ENCODE peak calls at places on chromosomes 13 and 19, in eight cellular contexts. E is HepG2, A is IMR-90, V is heart left ventricle, C is uterus, P is esophagus squamous epithelium, U is breast epithelium, Q is stomach. W is an unnamed sample.

GRCh38 chr19:11377756-11378155 is 3.3 kb downstream of the SWSAP1 start:
- DNase-seq in E (no peak), A (peak; percentile 37), V (no peak), C (no peak), P (no peak), U (no peak), Q (no peak), W (no peak)

GRCh38 chr13:43132228-43132627 is 108.8 kb downstream of the DNAJC15 start:
- DNase-seq in E (peak; percentile 52), A (peak; percentile 36), V (no peak), C (no peak), P (no peak), U (no peak), Q (peak; percentile 40), W (no peak)

GRCh38 chr19:47483200-47483599 is 819 bp downstream of the KPTN start:
- DNase-seq in E (no peak), A (no peak), V (no peak), C (peak; percentile 34), P (no peak), U (no peak), Q (no peak), W (no peak)

GRCh38 chr13:31913459-31913858 is 118.1 kb upstream of the FRY start:
- DNase-seq in E (no peak), A (no peak), V (no peak), C (no peak), P (no peak), U (no peak), Q (no peak), W (no peak)

GRCh38 chr19:45340899-45341453 is 426 bp downstream of the KLC3 start:
- DNase-seq in E (no peak), A (peak; percentile 8), V (no peak), C (no peak), P (no peak), U (peak; percentile 33), Q (no peak), W (peak; percentile 91)

GRCh38 chr19:14167013-14167593 is 30.7 kb upstream of the ASF1B start:
- DNase-seq in E (no peak), A (no peak), V (no peak), C (no peak), P (no peak), U (no peak), Q (no peak), W (no peak)

GRCh38 chr19:55552620-55553019 is 7.3 kb upstream of the SBK3 start:
- DNase-seq in E (peak; percentile 43), A (peak; percentile 89), V (no peak), C (no peak), P (no peak), U (peak; percentile 38), Q (no peak), W (no peak)

GRCh38 chr13:38883783-38884182 is 106.8 kb downstream of the STOML3 start:
- DNase-seq in E (no peak), A (no peak), V (no peak), C (no peak), P (no peak), U (no peak), Q (peak; percentile 49), W (no peak)

GRCh38 chr19:30888937-30889336 is 460.3 kb downstream of the TSHZ3 start:
- DNase-seq in E (no peak), A (no peak), V (no peak), C (no peak), P (no peak), U (no peak), Q (no peak), W (no peak)

GRCh38 chr13:33017410-33017929 is 1.2 kb downstream of the KL start:
- DNase-seq in E (peak; percentile 18), A (peak; percentile 6), V (peak; percentile 57), C (peak; percentile 41), P (no peak), U (no peak), Q (peak; percentile 59), W (peak; percentile 45)

GRCh38 chr19:7125221-7125620 is 55.7 kb downstream of the ZNF557 start:
- DNase-seq in E (no peak), A (no peak), V (no peak), C (no peak), P (no peak), U (no peak), Q (no peak), W (no peak)

GRCh38 chr19:18152444-18152816 is 533 bp upstream of the PIK3R2 start:
- DNase-seq in E (peak; percentile 98), A (peak; percentile 96), V (peak; percentile 97), C (peak; percentile 98), P (peak; percentile 88), U (peak; percentile 91), Q (peak; percentile 97), W (peak; percentile 97)
- TF ChIP-seq POLR2A in E (no peak), A (no peak), V (no peak), C (no peak), P (no peak), U (no peak), Q (no peak), W (no peak)

DNA sequence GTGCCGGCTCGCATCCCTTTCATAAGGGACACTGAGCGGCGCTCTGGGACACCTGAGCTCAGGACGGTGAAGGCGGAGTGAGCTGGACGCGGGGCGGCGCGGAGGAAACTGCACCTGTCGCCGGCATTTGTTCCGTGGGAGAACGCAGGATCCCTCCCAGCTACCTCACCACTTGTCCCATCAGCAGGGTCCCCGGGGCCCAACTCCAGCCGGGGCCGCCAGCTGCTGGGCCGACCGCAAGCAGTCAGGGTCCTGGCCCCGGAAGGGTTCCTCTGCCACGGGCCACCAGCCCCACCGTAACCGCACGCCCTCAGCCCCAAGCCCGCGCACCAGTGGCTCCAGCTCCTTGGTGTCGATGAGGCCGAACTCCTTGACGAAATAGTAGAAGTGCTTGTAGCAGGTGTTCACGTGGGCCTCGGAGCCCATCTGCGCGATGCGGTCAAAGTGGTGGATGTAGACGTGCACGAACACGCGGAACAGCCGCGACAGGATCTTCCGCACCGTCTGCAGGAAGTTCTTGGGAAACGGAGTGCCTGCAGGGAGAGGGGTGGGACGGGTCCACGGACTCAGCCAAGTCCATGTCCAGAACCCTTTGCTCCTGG is 19.5 kb downstream of the MOB3A start:
- DNase-seq in E (no peak), A (no peak), V (no peak), C (no peak), P (no peak), U (no peak), Q (no peak), W (no peak)
- H3K4me3 ChIP-seq in E (no peak overlapping the region), A (no peak overlapping the region), V (no peak overlapping the region), C (no peak overlapping the region), P (no peak overlapping the region), U (no peak overlapping the region), Q (no peak overlapping the region), W (no peak overlapping the region)

GRCh38 chr19:18273566-18274302 is 518 bp downstream of the IQCN start:
- DNase-seq in E (no peak), A (no peak), V (no peak), C (no peak), P (no peak), U (no peak), Q (no peak), W (no peak)

GRCh38 chr19:18274776-18275356 is 614 bp upstream of the IQCN start:
- DNase-seq in E (peak; percentile 82), A (peak; percentile 89), V (peak; percentile 92), C (peak; percentile 89), P (no peak), U (peak; percentile 89), Q (peak; percentile 89), W (peak; percentile 77)

GRCh38 chr19:18270304-18270703 is 3.9 kb downstream of the IQCN start:
- DNase-seq in E (no peak), A (no peak), V (no peak), C (no peak), P (no peak), U (no peak), Q (no peak), W (no peak)

GRCh38 chr19:18271433-18271841 is 2.8 kb downstream of the IQCN start:
- DNase-seq in E (no peak), A (no peak), V (no peak), C (peak; percentile 57), P (no peak), U (no peak), Q (no peak), W (no peak)

DNA sequence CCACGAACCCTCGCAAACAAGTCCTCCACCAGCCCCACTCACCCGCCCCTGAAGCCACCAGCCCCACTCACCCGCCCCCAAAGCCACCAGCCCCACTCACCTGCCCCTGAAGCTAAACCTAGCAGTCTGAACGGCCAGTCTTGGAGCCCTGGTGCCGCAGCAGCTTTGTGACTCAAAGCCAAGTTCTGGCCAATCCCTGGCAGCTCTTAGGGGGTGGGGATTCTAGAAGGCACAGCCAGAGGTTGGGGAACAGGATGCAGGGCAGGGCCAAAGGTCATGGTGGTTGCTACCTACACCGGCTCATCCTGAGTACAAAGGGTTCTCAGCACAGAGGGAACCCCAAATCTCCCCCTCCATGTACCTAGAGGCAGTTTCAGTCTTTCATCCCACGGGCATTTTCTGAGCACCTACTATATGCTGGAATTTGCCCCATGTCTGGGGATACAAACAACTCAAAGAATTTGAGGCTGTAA is at the start of gene IQCN:
- DNase-seq in E (peak; percentile 62), A (no peak), V (no peak), C (peak; percentile 58), P (no peak), U (peak; percentile 61), Q (peak; percentile 50), W (no peak)
- TF ChIP-seq POLR2A in E (peak; percentile 4), A (peak; percentile 89), V (no peak), C (no peak), P (no peak), U (no peak), Q (no peak), W (no peak)

GRCh38 chr13:98829541-98829940 is 77.1 kb upstream of the SLC15A1 start:
- DNase-seq in E (no peak), A (no peak), V (no peak), C (no peak), P (no peak), U (no peak), Q (no peak), W (no peak)
- H3K4me3 ChIP-seq in E (no peak overlapping the region), A (no peak overlapping the region), V (no peak overlapping the region), C (no peak overlapping the region), P (no peak overlapping the region), U (no peak overlapping the region), Q (no peak overlapping the region), W (no peak overlapping the region)